ENCODE peak calls at places on chromosome 1, in ten cellular contexts. N is AG08396, X is NCI-H146, G is fibroblast of the conjunctiva, Y is HS-5, J is HFF-Myc, M is thoracic aorta, H is A549, F is iris pigment epithelial cell, O is nephron progenitor cell. U is an unnamed sample.
A peak's percentile ranks its signal among the peaks of the same experiment; 100 is the strongest.

GRCh38 chr1:12249181-12249580 is 19.4 kb downstream of the VPS13D start:
- DNase-seq in Y (peak; percentile 16), J (no peak), G (no peak), F (peak; percentile 38), X (no peak), H (no peak), M (no peak), N (peak; percentile 31), O (no peak), U (peak; percentile 47)

GRCh38 chr1:11453742-11454442 is 25.1 kb upstream of the DISP3 start:
- DNase-seq in Y (no peak), N (no peak), G (no peak), H (no peak), F (no peak), J (no peak), O (no peak), M (no peak), X (no peak), U (no peak)

GRCh38 chr1:230288641-230289349 is 137.3 kb downstream of the PGBD5 start:
- DNase-seq in X (no peak), Y (no peak), O (no peak), H (no peak), G (no peak), F (peak; percentile 29), N (no peak), M (no peak), J (no peak), U (no peak)

GRCh38 chr1:24418898-24419628 is 3.5 kb downstream of the NIPAL3 start:
- DNase-seq in N (no peak), X (no peak), Y (no peak), F (peak; percentile 46), O (no peak), G (no peak), J (no peak), H (peak; percentile 16), M (no peak), U (no peak)

GRCh38 chr1:23727362-23727811 is 15.9 kb upstream of the ELOA start:
- DNase-seq in X (peak; percentile 12), Y (no peak), J (no peak), F (peak; percentile 96), H (peak; percentile 36), M (no peak), O (no peak), N (peak; percentile 81), G (peak; percentile 62), U (no peak)

GRCh38 chr1:4017636-4018365 is 117.7 kb upstream of the C1orf174 start:
- DNase-seq in Y (no peak), N (no peak), H (no peak), J (no peak), F (no peak), O (no peak), X (no peak), M (no peak), G (no peak), U (no peak)

GRCh38 chr1:26045712-26046312 is at the start of gene SLC30A2:
- DNase-seq in Y (no peak), G (no peak), O (peak; percentile 57), H (no peak), X (no peak), F (no peak), N (no peak), M (no peak), J (no peak), U (no peak)

GRCh38 chr1:99397029-99397428 is 132.7 kb downstream of the PLPPR4 start:
- DNase-seq in O (no peak), X (no peak), H (no peak), F (peak; percentile 6), Y (no peak), M (no peak), G (no peak), J (no peak), N (no peak), U (no peak)

GRCh38 chr1:187157552-187157951 is 328.8 kb downstream of the PLA2G4A start:
- DNase-seq in N (no peak), M (no peak), H (no peak), F (no peak), Y (no peak), O (no peak), X (peak; percentile 92), J (no peak), G (no peak), U (no peak)

GRCh38 chr1:205449750-205450443 is 5.9 kb downstream of the BLACAT1 start:
- DNase-seq in M (no peak), F (peak; percentile 42), J (no peak), X (no peak), N (peak; percentile 51), O (peak; percentile 77), H (peak; percentile 35), Y (no peak), G (no peak), U (no peak)

GRCh38 chr1:39409055-39409816 is 82.2 kb upstream of the BMP8A start:
- DNase-seq in F (peak; percentile 56), M (no peak), H (peak; percentile 21), J (peak; percentile 61), O (peak; percentile 60), Y (no peak), G (peak; percentile 67), X (peak; percentile 32), N (peak; percentile 68), U (peak; percentile 60)

GRCh38 chr1:211551628-211552465 is 27.1 kb downstream of the SLC30A1 start:
- DNase-seq in M (no peak), O (no peak), F (peak; percentile 94), X (no peak), G (peak; percentile 13), H (peak; percentile 29), Y (peak; percentile 18), N (no peak), J (no peak), U (no peak)

GRCh38 chr1:182616130-182617074 is 12.2 kb upstream of the RGS16 start:
- DNase-seq in X (peak; percentile 97), O (peak; percentile 30), J (no peak), H (no peak), M (peak; percentile 61), Y (no peak), F (peak; percentile 35), G (peak; percentile 94), N (no peak), U (no peak)

GRCh38 chr1:180343931-180344406 is 113.9 kb downstream of the LHX4 start:
- DNase-seq in G (no peak), F (peak; percentile 62), M (no peak), H (no peak), J (peak; percentile 17), Y (no peak), O (no peak), X (peak; percentile 82), N (no peak), U (peak; percentile 36)